ENCODE peak calls at places on chromosomes 4 and X, in seven cellular contexts. E is kidney epithelial cell; B is SJSA1; F is HCT116; A is iris pigment epithelial cell; S is K562; Y is stimulated activated naive B cell treated with anti-CD40 and anti-IgM and Interleukin-4, amounts not matched to agents 10 μg/mL and 1 μg/mL and 100 μg/mL, for 72 hours. L is an unnamed sample.

GRCh38 chr4:168059251-168059650 is 33.1 kb upstream of the ANXA10 start:
- DNase-seq in E (no peak), B (no peak), F (no peak), A (peak), S (no peak), Y (no peak), L (peak)

GRCh38 chrX:1511829-1512228 is 25.2 kb downstream of the P2RY8 start:
- DNase-seq in E (no peak), B (no peak), F (no peak), A (no peak), S (no peak), Y (no peak), L (no peak)

GRCh38 chr4:62517721-62518120 is 1317.6 kb downstream of the ADGRL3 start:
- DNase-seq in E (peak), B (no peak), F (no peak), A (no peak), S (no peak), Y (no peak), L (no peak)

GRCh38 chr4:151114338-151114737 is 14.9 kb downstream of the RPS3A start:
- DNase-seq in E (no peak), B (no peak), F (no peak), A (no peak), S (no peak), Y (no peak), L (no peak)

GRCh38 chrX:130893356-130894085 is 9.5 kb downstream of the ENOX2 start:
- DNase-seq in E (no peak), B (no peak), F (no peak), A (no peak), S (no peak), Y (no peak), L (no peak)

GRCh38 chr4:92175250-92175649 is 128.5 kb upstream of the GRID2 start:
- DNase-seq in E (no peak), B (no peak), F (no peak), A (no peak), S (no peak), Y (no peak), L (no peak)

GRCh38 chr4:40918330-40918729 is 168.6 kb downstream of the NSUN7 start:
- DNase-seq in E (no peak), B (no peak), F (no peak), A (peak), S (no peak), Y (no peak), L (peak)

GRCh38 chrX:38052096-38052495 is 45.7 kb downstream of the SYTL5 start:
- DNase-seq in E (peak), B (peak), F (peak), A (peak), S (no peak), Y (no peak), L (peak)

GRCh38 chrX:9153299-9153698 is 119.4 kb upstream of the FAM9B start:
- DNase-seq in E (peak), B (no peak), F (no peak), A (peak), S (no peak), Y (no peak), L (peak)

GRCh38 chrX:40996886-40997530 is 88.2 kb upstream of the USP9X start:
- DNase-seq in E (peak), B (no peak), F (peak), A (peak), S (peak), Y (no peak), L (peak)

GRCh38 chr4:82201805-82202636 is 171.8 kb downstream of the HNRNPD start:
- DNase-seq in E (no peak), B (no peak), F (peak), A (peak), S (peak), Y (peak), L (peak)

GRCh38 chr4:88526221-88526815 is 2.7 kb upstream of the PYURF start:
- DNase-seq in E (no peak), B (no peak), F (no peak), A (peak), S (no peak), Y (no peak), L (peak)

GRCh38 chr4:124631760-124632159 is 80.8 kb downstream of the ANKRD50 start:
- DNase-seq in E (peak), B (peak), F (peak), A (peak), S (peak), Y (no peak), L (peak)

GRCh38 chr4:136650541-136651277 is 881.6 kb downstream of the PCDH18 start:
- DNase-seq in E (peak), B (no peak), F (peak), A (peak), S (no peak), Y (no peak), L (peak)

GRCh38 chr4:173935622-173936405 is 347.7 kb downstream of the FBXO8 start:
- DNase-seq in E (no peak), B (no peak), F (no peak), A (peak), S (no peak), Y (no peak), L (peak)

GRCh38 chrX:110410598-110410997 is 52.0 kb downstream of the RTL9 start:
- DNase-seq in E (no peak), B (no peak), F (no peak), A (no peak), S (peak), Y (no peak), L (no peak)

GRCh38 chrX:153377727-153378126 is 23.4 kb downstream of the PNMA6E start:
- DNase-seq in E (no peak), B (no peak), F (no peak), A (no peak), S (no peak), Y (no peak), L (no peak)

GRCh38 chr4:143232277-143232676 is 47.6 kb downstream of the USP38 start:
- DNase-seq in E (no peak), B (no peak), F (no peak), A (no peak), S (no peak), Y (no peak), L (no peak)

GRCh38 chrX:118727686-118728339 is 407 bp downstream of the IL13RA1 start:
- DNase-seq in E (no peak), B (peak), F (no peak), A (peak), S (peak), Y (no peak), L (no peak)

GRCh38 chr4:184061582-184061981 is 156.1 kb downstream of the ENPP6 start:
- DNase-seq in E (no peak), B (no peak), F (no peak), A (no peak), S (no peak), Y (no peak), L (no peak)

GRCh38 chr4:129323630-129324029 is 227.7 kb downstream of the C4orf33 start:
- DNase-seq in E (no peak), B (no peak), F (no peak), A (no peak), S (no peak), Y (no peak), L (no peak)

GRCh38 chr4:153787156-153787555 is 1.7 kb downstream of the SFRP2 start:
- DNase-seq in E (no peak), B (no peak), F (no peak), A (no peak), S (no peak), Y (no peak), L (no peak)

GRCh38 chrX:17813277-17813676 is 47.8 kb downstream of the RAI2 start:
- DNase-seq in E (no peak), B (no peak), F (no peak), A (no peak), S (no peak), Y (no peak), L (no peak)

GRCh38 chr4:78954048-78954666 is 14.9 kb upstream of the PAQR3 start:
- DNase-seq in E (no peak), B (no peak), F (peak), A (peak), S (peak), Y (no peak), L (peak)

GRCh38 chr4:154604696-154605200 is 7.7 kb downstream of the FGG start:
- DNase-seq in E (no peak), B (no peak), F (no peak), A (no peak), S (no peak), Y (no peak), L (no peak)

GRCh38 chr4:105895609-105896460 is 564 bp downstream of the NPNT start:
- DNase-seq in E (no peak), B (no peak), F (no peak), A (peak), S (no peak), Y (peak), L (no peak)

GRCh38 chr4:150229538-150229937 is 151.3 kb downstream of the DCLK2 start:
- DNase-seq in E (no peak), B (no peak), F (no peak), A (peak), S (no peak), Y (no peak), L (no peak)

GRCh38 chrX:1941291-1941690 is 326.4 kb downstream of the ASMT start:
- DNase-seq in E (no peak), B (no peak), F (no peak), A (no peak), S (no peak), Y (no peak), L (no peak)

GRCh38 chrX:2549874-2550273 is 49.1 kb upstream of the DHRSX start:
- DNase-seq in E (no peak), B (no peak), F (no peak), A (no peak), S (no peak), Y (no peak), L (no peak)

GRCh38 chr4:112520598-112521122 is 4.7 kb upstream of the NEUROG2 start:
- DNase-seq in E (no peak), B (no peak), F (no peak), A (no peak), S (no peak), Y (no peak), L (no peak)

GRCh38 chrX:13109811-13110210 is 65.4 kb upstream of the FAM9C start:
- DNase-seq in E (no peak), B (no peak), F (no peak), A (peak), S (no peak), Y (no peak), L (peak)

GRCh38 chr4:105835177-105835576 is 60.1 kb upstream of the NPNT start:
- DNase-seq in E (no peak), B (no peak), F (no peak), A (no peak), S (no peak), Y (no peak), L (no peak)

GRCh38 chr4:11720292-11720691 is 291.6 kb upstream of the HS3ST1 start:
- DNase-seq in E (no peak), B (no peak), F (no peak), A (peak), S (no peak), Y (no peak), L (peak)

GRCh38 chr4:73593631-73594241 is 26.5 kb downstream of the RASSF6 start:
- DNase-seq in E (no peak), B (no peak), F (peak), A (peak), S (peak), Y (no peak), L (no peak)

GRCh38 chrX:103687696-103688191 is 1.2 kb upstream of the MORF4L2 start:
- DNase-seq in E (peak), B (peak), F (peak), A (peak), S (peak), Y (peak), L (peak)

GRCh38 chr4:30860983-30861382 is 140.8 kb downstream of the PCDH7 start:
- DNase-seq in E (no peak), B (no peak), F (peak), A (no peak), S (no peak), Y (no peak), L (peak)

GRCh38 chr4:8319731-8320385 is 50.3 kb downstream of the HTRA3 start:
- DNase-seq in E (no peak), B (peak), F (no peak), A (no peak), S (no peak), Y (no peak), L (no peak)

GRCh38 chr4:5774416-5775056 is 63.5 kb downstream of the EVC start:
- DNase-seq in E (no peak), B (no peak), F (no peak), A (no peak), S (no peak), Y (no peak), L (no peak)

GRCh38 chr4:119690871-119691270 is 62.3 kb upstream of the PDE5A start:
- DNase-seq in E (no peak), B (no peak), F (peak), A (peak), S (peak), Y (no peak), L (no peak)

L was measured in renal cortical epithelial cell.